ENCODE peak calls at places on chromosomes 11 and 22, in six cellular contexts. S is colonic mucosa; J is fibroblast of lung; M is neural progenitor cell; Y is CD8-positive, alpha-beta T cell; F is HCT116. U is an unnamed sample.

GRCh38 chr11:3049430-3050243 is 7.6 kb downstream of the CARS1 start:
- DNase-seq in F (peak), J (peak), Y (peak), M (no peak), S (peak), U (peak)

GRCh38 chr22:19412478-19412877 is 19.1 kb downstream of the HIRA start:
- DNase-seq in S (no peak), Y (no peak), M (no peak), F (no peak), J (no peak), U (no peak)

GRCh38 chr22:49657275-49657973 is 170.2 kb downstream of the BRD1 start:
- DNase-seq in S (peak), M (no peak), F (peak), Y (peak), J (no peak), U (no peak)

GRCh38 chr11:116925050-116925449 is 87.6 kb upstream of the APOA1 start:
- DNase-seq in Y (no peak), F (no peak), J (no peak), M (peak), S (no peak), U (no peak)

GRCh38 chr11:57214494-57214893 is 22.6 kb downstream of the APLNR start:
- DNase-seq in S (no peak), M (no peak), J (peak), Y (no peak), F (no peak), U (peak)

GRCh38 chr22:49230194-49230577 is 597.5 kb downstream of the BRD1 start:
- DNase-seq in Y (no peak), M (peak), S (no peak), J (no peak), F (no peak), U (no peak)

GRCh38 chr11:39541945-39542351 is 1917.5 kb downstream of the LRRC4C start:
- DNase-seq in M (peak), F (no peak), S (no peak), J (no peak), Y (no peak), U (peak)

GRCh38 chr11:115656684-115657083 is 152.5 kb upstream of the CADM1 start:
- DNase-seq in S (peak), M (no peak), Y (no peak), F (no peak), J (no peak), U (no peak)

GRCh38 chr11:65355776-65356393 is 1.3 kb downstream of the TIGD3 start:
- DNase-seq in S (peak), M (peak), Y (no peak), F (no peak), J (peak), U (no peak)

GRCh38 chr11:70048279-70049024 is 29.7 kb upstream of the ANO1 start:
- DNase-seq in S (peak), M (peak), J (no peak), F (peak), Y (no peak), U (peak)
- TF ChIP-seq CTCF in S (no peak), M (peak), J (peak), F (peak), Y (no peak), U (no peak)

GRCh38 chr11:101128571-101129202 is 926 bp downstream of the PGR start:
- DNase-seq in M (peak), Y (no peak), F (no peak), S (no peak), J (no peak), U (no peak)
- H3K27ac ChIP-seq in M (no peak), Y (no peak), F (no peak), S (no peak), J (no peak), U (no peak)

GRCh38 chr11:17770048-17770652 is 35.6 kb downstream of the KCNC1 start:
- DNase-seq in F (no peak), Y (no peak), M (no peak), J (no peak), S (peak), U (no peak)
- TF ChIP-seq CTCF in F (no peak), Y (no peak), M (peak), J (no peak), S (peak), U (no peak)

GRCh38 chr11:125155767-125156166 is 8.8 kb upstream of the PKNOX2 start:
- DNase-seq in M (no peak), S (no peak), J (no peak), F (no peak), Y (no peak), U (no peak)
- H3K27ac ChIP-seq in M (no peak), S (no peak), J (no peak), F (no peak), Y (no peak), U (no peak)

GRCh38 chr22:17751596-17751995 is 22.7 kb downstream of the BID start:
- DNase-seq in F (no peak), J (no peak), Y (no peak), S (no peak), M (no peak), U (no peak)

GRCh38 chr22:17753401-17753989 is 20.8 kb downstream of the BID start:
- DNase-seq in F (no peak), S (no peak), J (peak), M (no peak), Y (no peak), U (no peak)

GRCh38 chr22:17748555-17749353 is 25.5 kb downstream of the BID start:
- DNase-seq in F (no peak), J (no peak), M (peak), S (no peak), Y (no peak), U (no peak)

GRCh38 chr22:17749605-17750395 is 24.5 kb downstream of the BID start:
- DNase-seq in J (no peak), F (no peak), Y (no peak), M (peak), S (no peak), U (no peak)

DNA sequence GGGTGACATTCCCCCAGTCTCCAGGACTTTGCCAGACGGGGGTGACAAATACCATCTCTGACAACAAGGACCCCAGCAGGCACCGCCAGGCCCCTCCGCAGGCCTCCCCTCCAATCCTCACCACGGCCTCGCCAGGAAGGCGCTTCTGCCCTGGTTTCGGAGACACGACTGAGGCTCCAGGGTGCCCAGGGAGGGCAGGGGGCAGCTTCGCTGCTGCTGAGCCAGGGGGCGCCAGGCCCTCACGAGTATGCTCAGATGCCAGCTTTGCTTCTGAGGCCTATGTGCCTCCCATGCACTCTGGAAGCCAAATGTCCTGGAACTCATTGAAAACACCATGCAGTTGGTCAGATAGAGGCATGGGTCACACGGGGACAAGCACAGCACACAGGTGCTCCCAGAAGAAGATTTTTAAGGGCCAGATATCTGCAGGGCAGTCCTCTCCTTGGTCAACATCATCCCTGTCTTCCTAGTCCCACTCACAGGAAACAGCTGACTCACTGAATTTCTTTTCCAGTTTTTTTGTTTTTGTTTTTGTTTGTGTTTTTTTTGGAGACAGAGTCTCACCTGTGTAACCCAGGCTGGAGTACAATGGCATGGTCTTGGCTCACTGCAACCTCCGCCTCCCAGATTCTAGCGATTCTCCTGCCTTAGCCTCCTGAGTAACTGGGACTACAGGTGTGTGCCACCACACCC is 19.9 kb downstream of the BID start:
- DNase-seq in Y (peak), F (no peak), J (no peak), S (no peak), M (peak), U (no peak)
- TF ChIP-seq CTCF in Y (peak), F (no peak), J (peak), S (no peak), M (peak), U (no peak)